ENCODE peak calls at places on chromosomes 12 and 14, in eight cellular contexts. A is GM20000; C is nucleus accumbens; Z is NCI-H1436 treated with DMSO at 0.1 percent for 48 hours; O is activated CD4-positive, alpha-beta T cell treated with anti-CD3 and anti-CD28 coated beads for 1 hour; W is NCI-H1105; Y is DMS79 treated with DMSO at 0.1 percent for 48 hours; G is fibroblast of the aortic adventitia. B is an unnamed sample.

GRCh38 chr12:96412431-96412830 is 12.2 kb upstream of the CDK17 start:
- DNase-seq in A (no peak), C (no peak), Z (no peak), O (no peak), W (no peak), Y (no peak), G (no peak), B (no peak)

GRCh38 chr12:81626406-81626805 is 132.7 kb downstream of the PPFIA2 start:
- DNase-seq in A (no peak), C (no peak), Z (no peak), O (no peak), W (peak), Y (no peak), G (no peak), B (no peak)

GRCh38 chr12:6684609-6685008 is 4.6 kb downstream of the ZNF384 start:
- DNase-seq in A (peak), C (no peak), Z (no peak), O (no peak), W (peak), Y (peak), G (no peak), B (no peak)

GRCh38 chr14:90453401-90453951 is 56.6 kb downstream of the CALM1 start:
- DNase-seq in A (no peak), C (peak), Z (no peak), O (no peak), W (no peak), Y (no peak), G (peak), B (peak)

GRCh38 chr12:68240079-68240478 is 13.3 kb downstream of the IL22 start:
- DNase-seq in A (no peak), C (no peak), Z (no peak), O (no peak), W (no peak), Y (no peak), G (peak), B (peak)

GRCh38 chr14:80924365-80925103 is 17.0 kb downstream of the CEP128 start:
- DNase-seq in A (no peak), C (no peak), Z (no peak), O (no peak), W (no peak), Y (no peak), G (no peak), B (no peak)

GRCh38 chr14:99513946-99514551 is 32.8 kb downstream of the CCNK start:
- DNase-seq in A (no peak), C (no peak), Z (no peak), O (no peak), W (no peak), Y (no peak), G (no peak), B (no peak)

GRCh38 chr14:74400328-74400727 is 25.7 kb downstream of the SYNDIG1L start:
- DNase-seq in A (no peak), C (no peak), Z (no peak), O (no peak), W (no peak), Y (no peak), G (peak), B (no peak)

GRCh38 chr14:25048170-25049126 is 1.5 kb downstream of the STXBP6 start:
- DNase-seq in A (no peak), C (peak), Z (no peak), O (no peak), W (no peak), Y (peak), G (peak), B (peak)

GRCh38 chr12:99911076-99911475 is 73.7 kb downstream of the ANKS1B start:
- DNase-seq in A (no peak), C (no peak), Z (no peak), O (no peak), W (no peak), Y (no peak), G (peak), B (peak)

B was measured in astrocyte.